ENCODE peak calls at places on chromosomes 13 and 19, in six cellular contexts. G, C, X, H, O and J are unnamed samples.

GRCh38 chr19:35714601-35715354 is 3.0 kb upstream of the KMT2B start:
- DNase-seq in G (no peak), C (peak), X (no peak), H (no peak), O (no peak), J (no peak)

GRCh38 chr19:38317104-38317612 is 1.4 kb upstream of the YIF1B start:
- DNase-seq in G (no peak), C (no peak), X (no peak), H (no peak), O (no peak), J (no peak)

GRCh38 chr13:46575843-46576242 is 22.9 kb downstream of the LRCH1 start:
- DNase-seq in G (peak), C (no peak), X (peak), H (peak), O (peak), J (peak)

GRCh38 chr13:65808061-65808460 is 1422.1 kb downstream of the PCDH9 start:
- DNase-seq in G (peak), C (no peak), X (peak), H (no peak), O (peak), J (no peak)

GRCh38 chr13:22717036-22717435 is 463.7 kb upstream of the SGCG start:
- DNase-seq in G (no peak), C (no peak), X (no peak), H (no peak), O (no peak), J (no peak)

GRCh38 chr19:15292847-15293582 is 39.3 kb downstream of the BRD4 start:
- DNase-seq in G (no peak), C (no peak), X (peak), H (no peak), O (peak), J (no peak)

GRCh38 chr13:40167327-40167726 is 499.1 kb downstream of the FOXO1 start:
- DNase-seq in G (no peak), C (no peak), X (no peak), H (no peak), O (no peak), J (no peak)

GRCh38 chr13:112343591-112343990 is 32.6 kb upstream of the SPACA7 start:
- DNase-seq in G (no peak), C (no peak), X (no peak), H (no peak), O (no peak), J (no peak)

GRCh38 chr13:75411924-75412537 is 69.9 kb downstream of the TBC1D4 start:
- DNase-seq in G (no peak), C (peak), X (no peak), H (peak), O (no peak), J (no peak)

GRCh38 chr13:20160346-20161274 is at the start of gene GJA3:
- DNase-seq in G (no peak), C (no peak), X (no peak), H (no peak), O (peak), J (no peak)

GRCh38 chr13:112583592-112584277 is 4.2 kb downstream of the TUBGCP3 start:
- DNase-seq in G (no peak), C (no peak), X (no peak), H (peak), O (no peak), J (no peak)

GRCh38 chr13:34419025-34419424 is 523.0 kb upstream of the NBEA start:
- DNase-seq in G (no peak), C (no peak), X (no peak), H (no peak), O (no peak), J (no peak)

GRCh38 chr19:1133471-1133929 is 29.7 kb downstream of the GPX4 start:
- DNase-seq in G (no peak), C (no peak), X (no peak), H (peak), O (no peak), J (no peak)

GRCh38 chr13:108272333-108272732 is 2.8 kb downstream of the TNFSF13B start:
- DNase-seq in G (peak), C (no peak), X (no peak), H (no peak), O (no peak), J (no peak)

GRCh38 chr13:23790591-23791170 is 98.5 kb downstream of the MIPEP start:
- DNase-seq in G (peak), C (no peak), X (peak), H (no peak), O (peak), J (peak)

GRCh38 chr19:543912-544608 is at the start of gene GZMM:
- DNase-seq in G (no peak), C (no peak), X (no peak), H (no peak), O (no peak), J (no peak)

GRCh38 chr19:45340232-45340898 is at the start of gene KLC3:
- DNase-seq in G (no peak), C (no peak), X (no peak), H (no peak), O (no peak), J (no peak)

GRCh38 chr19:532578-533484 is 1.3 kb downstream of the CDC34 start:
- DNase-seq in G (peak), C (peak), X (peak), H (peak), O (peak), J (no peak)

GRCh38 chr13:109148243-109148642 is 518.8 kb downstream of the MYO16 start:
- DNase-seq in G (no peak), C (no peak), X (no peak), H (no peak), O (peak), J (no peak)

GRCh38 chr13:20814224-20814910 is 40.6 kb upstream of the EEF1AKMT1 start:
- DNase-seq in G (peak), C (no peak), X (peak), H (peak), O (peak), J (peak)

GRCh38 chr19:35438527-35438926 is 9.5 kb upstream of the FFAR2 start:
- DNase-seq in G (no peak), C (no peak), X (peak), H (no peak), O (peak), J (no peak)

GRCh38 chr13:101700598-101700997 is 248.1 kb downstream of the ITGBL1 start:
- DNase-seq in G (peak), C (no peak), X (peak), H (peak), O (peak), J (no peak)

GRCh38 chr13:35771898-35772297 is 295.4 kb upstream of the MAB21L1 start:
- DNase-seq in G (peak), C (no peak), X (peak), H (no peak), O (peak), J (peak)

GRCh38 chr19:53511933-53512374 is 26.0 kb upstream of the ZNF331 start:
- DNase-seq in G (peak), C (peak), X (peak), H (peak), O (peak), J (no peak)

GRCh38 chr13:44879452-44880058 is 109.7 kb downstream of the NUFIP1 start:
- DNase-seq in G (peak), C (no peak), X (peak), H (no peak), O (peak), J (peak)

GRCh38 chr13:36975172-36975571 is 24.0 kb downstream of the ALG5 start:
- DNase-seq in G (no peak), C (no peak), X (no peak), H (no peak), O (no peak), J (no peak)

GRCh38 chr13:66400292-66400691 is 829.8 kb downstream of the PCDH9 start:
- DNase-seq in G (no peak), C (no peak), X (no peak), H (no peak), O (no peak), J (no peak)

GRCh38 chr19:47210689-47211316 is 20.2 kb downstream of the BBC3 start:
- DNase-seq in G (peak), C (peak), X (peak), H (peak), O (peak), J (no peak)

GRCh38 chr13:26881154-26881553 is 120.6 kb upstream of the GPR12 start:
- DNase-seq in G (peak), C (no peak), X (peak), H (peak), O (peak), J (peak)

GRCh38 chr13:21557995-21558394 is 46.0 kb downstream of the MICU2 start:
- DNase-seq in G (no peak), C (peak), X (no peak), H (no peak), O (peak), J (no peak)

GRCh38 chr13:31835932-31836331 is 96.6 kb downstream of the RXFP2 start:
- DNase-seq in G (peak), C (peak), X (peak), H (no peak), O (peak), J (no peak)

GRCh38 chr19:30212574-30212973 is 159.6 kb upstream of the ZNF536 start:
- DNase-seq in G (no peak), C (no peak), X (no peak), H (no peak), O (no peak), J (no peak)

GRCh38 chr19:10800488-10800887 is 35.5 kb downstream of the TMED1 start:
- DNase-seq in G (no peak), C (no peak), X (no peak), H (peak), O (peak), J (no peak)

GRCh38 chr13:26998265-26998664 is 173.3 kb downstream of the USP12 start:
- DNase-seq in G (no peak), C (no peak), X (no peak), H (no peak), O (no peak), J (no peak)

GRCh38 chr13:25172303-25172630 is 179 bp upstream of the AMER2 start:
- DNase-seq in G (no peak), C (no peak), X (no peak), H (no peak), O (no peak), J (no peak)

GRCh38 chr13:23999411-23999810 is 102.1 kb upstream of the C1QTNF9B start:
- DNase-seq in G (no peak), C (no peak), X (no peak), H (no peak), O (no peak), J (no peak)

GRCh38 chr13:74346960-74347359 is 212.8 kb upstream of the KLF12 start:
- DNase-seq in G (no peak), C (no peak), X (no peak), H (no peak), O (no peak), J (no peak)

GRCh38 chr13:26179344-26179743 is 42.8 kb downstream of the RNF6 start:
- DNase-seq in G (no peak), C (no peak), X (no peak), H (no peak), O (no peak), J (no peak)

GRCh38 chr19:38726284-38726673 is 18.0 kb downstream of the CAPN12 start:
- DNase-seq in G (no peak), C (no peak), X (no peak), H (no peak), O (no peak), J (no peak)

DNA sequence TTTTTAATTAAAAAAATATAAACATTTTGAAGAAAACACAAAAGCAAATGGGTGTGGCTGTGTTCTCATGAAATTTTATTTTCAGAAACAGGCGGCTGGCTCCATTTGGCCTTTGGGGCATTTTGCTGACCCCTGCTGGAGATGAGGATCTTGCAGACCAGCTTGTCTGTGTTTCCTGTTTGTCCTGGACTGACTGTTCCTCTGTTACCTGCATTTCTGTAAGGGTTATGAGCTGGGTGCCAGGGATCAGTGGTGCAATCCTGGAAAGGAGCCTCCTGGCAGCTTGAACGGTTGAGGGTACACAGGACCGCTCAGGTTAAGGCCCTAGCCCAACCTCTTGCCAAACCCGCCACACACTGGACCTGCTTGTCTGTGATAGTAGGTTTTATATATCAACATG is 49.9 kb downstream of the ZNF787 start:
- DNase-seq in G (no peak), C (peak), X (no peak), H (no peak), O (no peak), J (no peak)
- TF ChIP-seq CTCF in G (no peak), C (peak), X (peak), H (no peak), O (peak), J (peak)

GRCh38 chr19:41734156-41734555 is 21.2 kb upstream of the CEACAM6 start:
- DNase-seq in G (no peak), C (no peak), X (no peak), H (no peak), O (no peak), J (no peak)
- H3K4me3 ChIP-seq in G (no peak), C (no peak), X (no peak), H (no peak), O (no peak), J (no peak)

DNA sequence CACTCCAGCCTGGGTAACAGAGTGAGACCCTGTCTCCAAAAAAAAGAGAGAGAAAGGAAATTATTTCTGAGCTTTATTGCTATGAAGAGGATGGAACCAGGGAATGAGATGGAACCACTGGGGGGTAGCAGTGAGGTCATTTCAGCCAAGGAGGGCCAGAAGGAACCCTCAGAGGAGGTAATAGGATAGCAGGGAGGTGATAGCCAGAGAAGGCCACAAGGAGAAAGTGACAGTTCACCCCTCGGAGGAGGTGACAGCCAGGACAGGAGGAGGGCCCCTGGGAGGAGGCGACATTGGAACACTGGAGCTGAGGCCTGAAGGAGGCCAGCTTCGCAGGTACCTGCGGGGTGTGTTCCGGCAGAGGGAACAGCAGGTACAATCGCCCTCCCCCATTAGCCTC is 695 bp upstream of the PGPEP1 start:
- DNase-seq in G (no peak), C (no peak), X (peak), H (no peak), O (peak), J (no peak)
- TF ChIP-seq CTCF in G (peak), C (peak), X (peak), H (peak), O (peak), J (peak)

DNA sequence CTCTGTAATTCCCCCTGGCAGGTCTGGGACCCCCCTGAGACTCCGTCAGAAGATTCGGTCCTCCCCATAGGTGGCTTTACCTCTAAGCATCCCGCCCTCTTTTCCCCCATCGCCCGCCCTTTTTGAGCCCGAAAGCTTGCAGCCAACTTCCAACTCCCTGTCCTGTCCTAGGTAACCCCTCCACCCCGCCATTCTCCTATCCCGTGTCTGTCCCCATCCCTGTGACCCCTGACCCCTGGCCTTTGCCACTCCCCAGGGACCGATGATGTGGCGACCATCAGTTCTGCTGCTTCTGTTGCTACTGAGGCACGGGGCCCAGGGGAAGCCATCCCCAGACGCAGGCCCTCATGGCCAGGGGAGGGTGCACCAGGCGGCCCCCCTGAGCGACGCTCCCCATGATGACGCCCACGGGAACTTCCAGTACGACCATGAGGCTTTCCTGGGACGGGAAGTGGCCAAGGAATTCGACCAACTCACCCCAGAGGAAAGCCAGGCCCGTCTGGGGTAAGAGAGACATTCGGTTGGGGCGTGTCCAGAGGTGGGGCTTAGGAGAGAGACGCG is 488 bp downstream of the RCN3 start:
- DNase-seq in G (no peak), C (no peak), X (peak), H (no peak), O (peak), J (no peak)
- H3K4me3 ChIP-seq in G (peak), C (no peak), X (peak), H (peak), O (peak), J (peak)

DNA sequence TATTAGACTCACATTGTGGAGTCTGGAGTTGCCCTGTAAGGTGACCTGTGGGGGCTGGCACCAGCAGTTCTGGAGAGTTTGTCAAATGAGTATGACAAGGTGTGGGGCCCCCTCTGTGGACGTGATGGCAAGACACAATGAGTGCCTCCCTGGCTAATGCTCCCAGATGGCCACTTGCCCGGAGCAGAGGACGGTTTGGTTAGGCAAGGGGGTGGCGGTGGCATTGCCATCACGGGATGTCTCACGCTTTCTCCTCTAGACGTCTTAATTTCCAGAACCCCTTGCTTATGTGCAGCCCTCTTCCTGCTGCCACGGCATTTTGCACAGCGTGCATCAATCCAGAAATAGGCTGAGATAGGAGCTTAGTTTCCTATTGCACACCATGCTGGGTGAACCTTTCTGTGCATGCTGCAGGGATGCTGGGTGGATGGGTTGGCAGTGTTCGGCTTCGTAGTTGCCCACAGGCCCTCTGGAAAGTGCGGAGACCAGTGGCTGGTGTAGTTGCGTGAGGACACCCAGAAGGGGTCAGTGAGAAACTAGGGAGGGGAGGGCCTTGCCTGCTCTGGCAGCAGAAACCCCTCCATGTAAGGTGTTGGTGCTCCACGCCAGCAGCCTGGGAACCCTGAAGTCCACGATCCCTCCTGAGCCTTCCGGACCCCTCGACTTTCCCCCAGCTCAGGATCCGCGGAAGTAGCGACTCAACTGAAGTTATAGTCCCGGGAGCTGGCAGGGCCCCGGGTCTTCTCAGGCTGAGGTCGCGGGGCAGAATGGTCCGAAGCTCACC is 18.1 kb upstream of the LRP3 start:
- DNase-seq in G (peak), C (peak), X (peak), H (peak), O (peak), J (no peak)
- TF ChIP-seq CTCF in G (no peak), C (peak), X (no peak), H (no peak), O (no peak), J (no peak)

DNA sequence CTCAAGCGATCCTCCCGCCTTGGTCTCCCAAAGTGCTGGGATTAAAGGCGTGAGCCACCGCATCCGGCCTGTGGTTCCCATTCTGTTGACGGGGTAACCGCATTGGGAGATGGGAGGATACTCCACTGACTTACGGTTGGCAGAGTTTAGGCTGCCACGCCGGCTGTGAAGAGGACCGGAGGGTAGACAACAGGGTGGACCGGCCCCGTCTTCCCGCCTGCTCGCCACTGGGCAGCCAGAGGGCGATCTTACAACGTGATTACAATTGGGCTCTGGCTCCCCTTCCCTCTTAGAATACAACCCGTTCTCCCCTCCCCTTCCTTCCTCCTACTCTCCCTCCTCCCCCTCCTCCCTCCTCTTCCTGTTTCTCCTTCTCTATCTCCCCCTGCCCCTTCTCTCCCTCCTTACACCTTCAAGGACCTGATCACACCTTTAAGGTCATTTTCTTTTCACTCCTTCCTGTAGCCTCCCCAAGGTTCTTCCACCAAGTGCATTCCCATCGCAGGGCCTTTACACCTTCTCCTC is 957 bp upstream of the CCDC194 start:
- DNase-seq in G (peak), C (no peak), X (no peak), H (peak), O (peak), J (no peak)
- H3K4me3 ChIP-seq in G (no peak), C (no peak), X (no peak), H (no peak), O (no peak), J (no peak)

GRCh38 chr13:99610702-99611289 is 109.5 kb downstream of the TM9SF2 start:
- DNase-seq in G (no peak), C (no peak), X (no peak), H (no peak), O (no peak), J (no peak)
- TF ChIP-seq CTCF in G (peak), C (peak), X (no peak), H (no peak), O (peak), J (no peak)

DNA sequence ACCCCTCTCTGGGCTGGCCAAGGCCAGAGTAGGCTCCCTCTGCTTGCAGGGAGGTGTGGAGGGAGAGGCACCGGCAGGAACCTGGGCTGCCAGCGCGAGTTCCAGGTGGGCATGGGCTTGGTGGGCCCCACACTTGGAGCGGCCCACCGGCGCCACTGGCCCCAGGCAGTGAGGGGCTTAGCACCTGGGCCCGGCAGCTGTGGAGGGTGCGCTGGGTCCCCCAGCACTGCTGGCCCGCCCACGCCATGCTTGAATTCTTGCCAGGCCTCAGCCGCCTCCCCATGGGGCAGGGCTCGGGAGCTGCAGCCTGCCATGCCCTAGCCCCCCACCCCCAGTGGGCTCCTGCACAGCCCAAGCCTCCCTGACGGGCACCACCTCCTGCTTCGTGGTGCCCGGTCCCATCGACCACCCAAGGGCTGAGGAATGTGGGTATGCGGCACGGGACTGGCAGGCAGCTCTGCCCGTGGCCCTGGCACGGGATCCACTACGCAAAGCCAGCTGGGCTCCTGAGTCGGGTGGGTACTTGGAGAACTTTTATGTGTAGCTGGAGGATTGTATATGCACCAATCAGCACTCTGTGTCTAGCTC is 1648.0 kb downstream of the OLFM4 start:
- DNase-seq in G (no peak), C (no peak), X (no peak), H (no peak), O (no peak), J (no peak)
- H3K4me3 ChIP-seq in G (no peak), C (no peak), X (no peak), H (no peak), O (no peak), J (no peak)